ENCODE peak calls at places on chromosomes 1 and 21, in four cellular contexts. Q, P, F and Z are unnamed samples.

GRCh38 chr1:246428542-246429308 is 78.4 kb downstream of the SMYD3 start:
- DNase-seq in Q (no peak), P (peak; percentile 90), F (no peak), Z (no peak)

GRCh38 chr21:18204931-18205330 is 39.7 kb upstream of the CHODL start:
- DNase-seq in Q (no peak), P (no peak), F (no peak), Z (no peak)

GRCh38 chr1:236451796-236452373 is 57.8 kb downstream of the EDARADD start:
- DNase-seq in Q (no peak), P (no peak), F (peak; percentile 28), Z (peak; percentile 17)

GRCh38 chr1:201693887-201694614 is 134.9 kb upstream of the IPO9 start:
- DNase-seq in Q (no peak), P (no peak), F (no peak), Z (no peak)

GRCh38 chr1:115164484-115164883 is 75.2 kb upstream of the TSPAN2 start:
- DNase-seq in Q (no peak), P (peak; percentile 56), F (no peak), Z (no peak)

GRCh38 chr1:117564227-117565082 is 41.4 kb upstream of the TENT5C start:
- DNase-seq in Q (no peak), P (no peak), F (no peak), Z (no peak)

GRCh38 chr1:100122177-100122576 is 10.6 kb downstream of the SASS6 start:
- DNase-seq in Q (no peak), P (no peak), F (no peak), Z (no peak)

GRCh38 chr21:35751171-35751570 is 309.2 kb downstream of the SETD4 start:
- DNase-seq in Q (no peak), P (no peak), F (no peak), Z (no peak)

GRCh38 chr1:78331799-78332198 is 159.0 kb upstream of the PTGFR start:
- DNase-seq in Q (no peak), P (no peak), F (no peak), Z (no peak)

GRCh38 chr1:77825356-77825709 is 45.9 kb downstream of the MIGA1 start:
- DNase-seq in Q (no peak), P (peak; percentile 96), F (no peak), Z (no peak)

GRCh38 chr1:58929667-58930325 is 145.9 kb upstream of the JUN start:
- DNase-seq in Q (no peak), P (peak; percentile 17), F (peak; percentile 39), Z (peak; percentile 61)

GRCh38 chr1:243513726-243514491 is 258.1 kb downstream of the SDCCAG8 start:
- DNase-seq in Q (no peak), P (peak; percentile 34), F (no peak), Z (no peak)

GRCh38 chr1:165117482-165117881 is 239.0 kb downstream of the LMX1A start:
- DNase-seq in Q (no peak), P (no peak), F (no peak), Z (no peak)

GRCh38 chr1:5365751-5366150 is 626.5 kb downstream of the NPHP4 start:
- DNase-seq in Q (no peak), P (no peak), F (no peak), Z (no peak)

GRCh38 chr1:169060906-169061683 is 45.4 kb upstream of the ATP1B1 start:
- DNase-seq in Q (peak; percentile 23), P (no peak), F (no peak), Z (no peak)

GRCh38 chr1:66725885-66726665 is 26.2 kb upstream of the DYNLT5 start:
- DNase-seq in Q (peak; percentile 71), P (peak; percentile 90), F (peak; percentile 31), Z (peak; percentile 55)

GRCh38 chr1:91891969-91892368 is 6.0 kb upstream of the TGFBR3 start:
- DNase-seq in Q (no peak), P (peak; percentile 74), F (no peak), Z (no peak)

GRCh38 chr1:224430511-224431113 is 4.0 kb downstream of the WDR26 start:
- DNase-seq in Q (peak; percentile 46), P (peak; percentile 79), F (no peak), Z (peak; percentile 69)

GRCh38 chr1:218584418-218585155 is 239.5 kb downstream of the TGFB2 start:
- DNase-seq in Q (no peak), P (peak; percentile 70), F (no peak), Z (no peak)

GRCh38 chr1:209086486-209087192 is 496.9 kb upstream of the CAMK1G start:
- DNase-seq in Q (no peak), P (no peak), F (no peak), Z (no peak)

GRCh38 chr1:209629621-209630382 is 22.4 kb downstream of the LAMB3 start:
- DNase-seq in Q (no peak), P (no peak), F (no peak), Z (no peak)

GRCh38 chr1:206469411-206469932 is 804 bp upstream of the IKBKE start:
- DNase-seq in Q (no peak), P (no peak), F (no peak), Z (peak; percentile 35)

GRCh38 chr1:54115520-54115919 is 37.3 kb downstream of the CDCP2 start:
- DNase-seq in Q (no peak), P (no peak), F (no peak), Z (no peak)

GRCh38 chr1:18972531-18972930 is 16.1 kb upstream of the IFFO2 start:
- DNase-seq in Q (peak; percentile 6), P (peak; percentile 44), F (peak; percentile 6), Z (peak; percentile 45)

GRCh38 chr1:228358039-228358763 is 48.4 kb downstream of the TRIM11 start:
- DNase-seq in Q (no peak), P (peak; percentile 9), F (no peak), Z (no peak)

GRCh38 chr1:228097333-228098081 is 5.6 kb downstream of the C1orf35 start:
- DNase-seq in Q (no peak), P (no peak), F (no peak), Z (no peak)

GRCh38 chr1:164659621-164660414 is 100.8 kb downstream of the PBX1 start:
- DNase-seq in Q (no peak), P (no peak), F (no peak), Z (no peak)

GRCh38 chr1:167904641-167905040 is 9.3 kb downstream of the ADCY10 start:
- DNase-seq in Q (no peak), P (peak; percentile 62), F (no peak), Z (no peak)

GRCh38 chr1:102174259-102174863 is 177.6 kb upstream of the OLFM3 start:
- DNase-seq in Q (no peak), P (no peak), F (no peak), Z (no peak)

GRCh38 chr1:184507165-184507564 is 120.3 kb downstream of the C1orf21 start:
- DNase-seq in Q (no peak), P (no peak), F (no peak), Z (no peak)

GRCh38 chr1:3221112-3222041 is 152.4 kb downstream of the PRDM16 start:
- DNase-seq in Q (no peak), P (no peak), F (no peak), Z (no peak)

GRCh38 chr1:207908112-207908734 is 2.7 kb downstream of the CD34 start:
- DNase-seq in Q (no peak), P (no peak), F (no peak), Z (no peak)

GRCh38 chr21:14956826-14957225 is 108.0 kb downstream of the NRIP1 start:
- DNase-seq in Q (no peak), P (peak; percentile 79), F (no peak), Z (no peak)

GRCh38 chr1:162701286-162701685 is 69.0 kb downstream of the DDR2 start:
- DNase-seq in Q (no peak), P (no peak), F (no peak), Z (no peak)

GRCh38 chr1:151970641-151971040 is 23.0 kb downstream of the S100A10 start:
- DNase-seq in Q (no peak), P (peak; percentile 80), F (no peak), Z (no peak)

GRCh38 chr1:153360190-153360589 is 2.5 kb downstream of the S100A9 start:
- DNase-seq in Q (no peak), P (no peak), F (no peak), Z (no peak)